ENCODE peak calls at places on chromosomes 7 and 10, in eight cellular contexts. I is dorsolateral prefrontal cortex, C is colonic mucosa, X is psoas muscle, O is stomach, N is coronary artery, V is transverse colon, H is breast epithelium. D is an unnamed sample.

GRCh38 chr10:52443419-52444388 is 129.6 kb downstream of the DKK1 start:
- DNase-seq in I (no peak), C (no peak), X (no peak), O (no peak), N (no peak), V (no peak), H (no peak), D (no peak)

GRCh38 chr7:67738958-67739357 is 742.3 kb downstream of the TYW1 start:
- DNase-seq in I (no peak), C (no peak), X (peak), O (no peak), N (no peak), V (no peak), H (peak), D (peak)

GRCh38 chr10:122618461-122619165 is 58.1 kb downstream of the DMBT1 start:
- DNase-seq in I (no peak), C (no peak), X (no peak), O (no peak), N (no peak), V (no peak), H (no peak), D (no peak)

GRCh38 chr10:18681971-18682403 is 22.8 kb downstream of the ARL5B start:
- DNase-seq in I (no peak), C (no peak), X (no peak), O (no peak), N (no peak), V (no peak), H (no peak), D (no peak)

GRCh38 chr7:1358376-1359050 is 100.8 kb downstream of the MICALL2 start:
- DNase-seq in I (no peak), C (no peak), X (no peak), O (no peak), N (no peak), V (no peak), H (no peak), D (no peak)

GRCh38 chr7:1344981-1345701 is 112.5 kb downstream of the UNCX start:
- DNase-seq in I (no peak), C (no peak), X (no peak), O (no peak), N (no peak), V (no peak), H (no peak), D (no peak)

GRCh38 chr7:42198974-42199668 is 37.9 kb downstream of the GLI3 start:
- DNase-seq in I (no peak), C (no peak), X (no peak), O (no peak), N (no peak), V (no peak), H (no peak), D (no peak)

GRCh38 chr7:98713411-98713810 is 96.3 kb downstream of the NPTX2 start:
- DNase-seq in I (no peak), C (no peak), X (no peak), O (no peak), N (no peak), V (no peak), H (no peak), D (no peak)

GRCh38 chr10:32929634-32930033 is 28.4 kb downstream of the ITGB1 start:
- DNase-seq in I (no peak), C (no peak), X (no peak), O (no peak), N (no peak), V (no peak), H (no peak), D (no peak)

GRCh38 chr10:123249894-123250293 is 95.7 kb downstream of the BUB3 start:
- DNase-seq in I (no peak), C (no peak), X (no peak), O (no peak), N (no peak), V (no peak), H (no peak), D (no peak)

GRCh38 chr7:98266840-98267239 is 14.6 kb upstream of the BRI3 start:
- DNase-seq in I (no peak), C (no peak), X (no peak), O (no peak), N (no peak), V (no peak), H (no peak), D (no peak)

GRCh38 chr10:58030208-58030607 is 237.5 kb downstream of the IPMK start:
- DNase-seq in I (no peak), C (no peak), X (no peak), O (no peak), N (no peak), V (no peak), H (no peak), D (no peak)

GRCh38 chr7:138904122-138904435 is 77.1 kb downstream of the KIAA1549 start:
- DNase-seq in I (no peak), C (no peak), X (no peak), O (no peak), N (no peak), V (no peak), H (no peak), D (no peak)

GRCh38 chr7:100545636-100546128 is 6.7 kb downstream of the AGFG2 start:
- DNase-seq in I (no peak), C (no peak), X (no peak), O (no peak), N (peak), V (peak), H (peak), D (peak)

GRCh38 chr10:1532636-1533035 is 204.7 kb downstream of the ADARB2 start:
- DNase-seq in I (no peak), C (no peak), X (no peak), O (no peak), N (no peak), V (no peak), H (no peak), D (no peak)

GRCh38 chr7:85021090-85021704 is 165.7 kb downstream of the SEMA3D start:
- DNase-seq in I (no peak), C (no peak), X (no peak), O (no peak), N (no peak), V (no peak), H (no peak), D (no peak)

GRCh38 chr7:50356212-50356944 is 51.9 kb downstream of the IKZF1 start:
- DNase-seq in I (no peak), C (no peak), X (peak), O (no peak), N (no peak), V (no peak), H (no peak), D (peak)

GRCh38 chr7:107687656-107688055 is 27.0 kb downstream of the SLC26A4 start:
- DNase-seq in I (no peak), C (no peak), X (no peak), O (no peak), N (no peak), V (no peak), H (no peak), D (no peak)

GRCh38 chr10:75101416-75102251 is 9.8 kb upstream of the SAMD8 start:
- DNase-seq in I (no peak), C (no peak), X (no peak), O (no peak), N (no peak), V (no peak), H (no peak), D (no peak)

GRCh38 chr7:24971333-24972165 is 8.4 kb downstream of the OSBPL3 start:
- DNase-seq in I (no peak), C (no peak), X (peak), O (no peak), N (no peak), V (no peak), H (peak), D (no peak)

GRCh38 chr10:118042827-118043242 is 3.9 kb downstream of the RAB11FIP2 start:
- DNase-seq in I (no peak), C (no peak), X (no peak), O (no peak), N (no peak), V (no peak), H (no peak), D (no peak)

GRCh38 chr10:55476129-55476528 is 675.1 kb upstream of the PCDH15 start:
- DNase-seq in I (no peak), C (no peak), X (no peak), O (no peak), N (no peak), V (no peak), H (no peak), D (no peak)

GRCh38 chr7:12152196-12152918 is 58.7 kb upstream of the TMEM106B start:
- DNase-seq in I (no peak), C (peak), X (no peak), O (no peak), N (no peak), V (no peak), H (no peak), D (no peak)

GRCh38 chr10:133100706-133101463 is 13.2 kb downstream of the ADGRA1 start:
- DNase-seq in I (peak), C (peak), X (no peak), O (peak), N (no peak), V (no peak), H (no peak), D (no peak)

GRCh38 chr10:84957427-84957826 is 629.0 kb downstream of the CCSER2 start:
- DNase-seq in I (no peak), C (no peak), X (no peak), O (no peak), N (no peak), V (no peak), H (no peak), D (no peak)

GRCh38 chr10:114077815-114078219 is 34.2 kb downstream of the ADRB1 start:
- DNase-seq in I (no peak), C (no peak), X (no peak), O (no peak), N (no peak), V (no peak), H (no peak), D (no peak)

GRCh38 chr10:114526497-114527238 is 122.4 kb upstream of the AFAP1L2 start:
- DNase-seq in I (peak), C (peak), X (peak), O (peak), N (peak), V (peak), H (peak), D (peak)

GRCh38 chr7:23544913-23545354 is 13.2 kb upstream of the TRA2A start:
- DNase-seq in I (no peak), C (no peak), X (no peak), O (no peak), N (no peak), V (no peak), H (no peak), D (no peak)

GRCh38 chr10:129531969-129532660 is 65.1 kb downstream of the MGMT start:
- DNase-seq in I (no peak), C (no peak), X (no peak), O (no peak), N (no peak), V (no peak), H (no peak), D (no peak)

GRCh38 chr7:55569797-55570196 is 2.5 kb downstream of the VOPP1 start:
- DNase-seq in I (no peak), C (no peak), X (no peak), O (no peak), N (no peak), V (no peak), H (no peak), D (no peak)

GRCh38 chr7:143401265-143401664 is 7.4 kb downstream of the EPHA1 start:
- DNase-seq in I (no peak), C (no peak), X (no peak), O (no peak), N (no peak), V (no peak), H (no peak), D (no peak)

GRCh38 chr7:39703143-39703542 is 79.8 kb downstream of the RALA start:
- DNase-seq in I (no peak), C (no peak), X (no peak), O (no peak), N (no peak), V (no peak), H (no peak), D (no peak)

GRCh38 chr7:41198502-41198901 is 504.4 kb downstream of the INHBA start:
- DNase-seq in I (no peak), C (no peak), X (no peak), O (no peak), N (no peak), V (no peak), H (no peak), D (no peak)

GRCh38 chr7:81956520-81956919 is 186.7 kb upstream of the HGF start:
- DNase-seq in I (no peak), C (no peak), X (no peak), O (no peak), N (no peak), V (no peak), H (no peak), D (no peak)

GRCh38 chr10:82319558-82319957 is 444.6 kb downstream of the NRG3 start:
- DNase-seq in I (no peak), C (no peak), X (no peak), O (no peak), N (no peak), V (no peak), H (no peak), D (no peak)

GRCh38 chr7:136687693-136688322 is 180.6 kb upstream of the CHRM2 start:
- DNase-seq in I (no peak), C (no peak), X (no peak), O (no peak), N (no peak), V (no peak), H (no peak), D (no peak)

GRCh38 chr10:103592186-103593021 is 98.9 kb downstream of the NEURL1 start:
- DNase-seq in I (peak), C (no peak), X (peak), O (peak), N (no peak), V (peak), H (no peak), D (no peak)

GRCh38 chr10:130660266-130660665 is 524.1 kb downstream of the GLRX3 start:
- DNase-seq in I (no peak), C (no peak), X (no peak), O (no peak), N (no peak), V (no peak), H (no peak), D (no peak)
- H3K27ac ChIP-seq in I (no peak), C (no peak), X (no peak), O (no peak), N (no peak), V (no peak), H (no peak), D (no peak)

DNA sequence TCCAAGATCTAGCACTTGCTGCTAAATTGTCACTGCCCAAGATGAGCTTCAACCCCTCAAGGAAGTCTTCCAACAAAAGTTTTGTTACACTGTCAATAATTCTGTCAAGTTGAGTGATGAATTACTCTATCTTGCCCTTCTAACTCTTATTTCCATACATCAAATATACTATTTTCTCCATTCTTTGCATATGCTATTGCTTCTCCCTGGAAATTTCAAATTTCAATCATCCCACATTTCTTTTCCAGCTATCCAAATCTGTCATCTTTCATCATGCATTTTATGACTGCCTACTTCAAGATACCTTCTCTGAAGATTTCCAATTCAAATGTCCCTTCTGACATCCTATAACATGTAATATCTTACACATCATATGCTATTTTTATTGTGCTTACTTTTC is 175.2 kb upstream of the KCND2 start:
- DNase-seq in I (no peak), C (no peak), X (no peak), O (no peak), N (no peak), V (no peak), H (no peak), D (no peak)
- H3K27ac ChIP-seq in I (no peak), C (no peak), X (no peak), O (no peak), N (no peak), V (no peak), H (no peak), D (no peak)

GRCh38 chr10:3944591-3944990 is 159.6 kb upstream of the KLF6 start:
- DNase-seq in I (no peak), C (no peak), X (no peak), O (no peak), N (no peak), V (no peak), H (no peak), D (no peak)

GRCh38 chr10:3948843-3949242 is 163.8 kb upstream of the KLF6 start:
- DNase-seq in I (no peak), C (no peak), X (peak), O (peak), N (no peak), V (peak), H (no peak), D (peak)

GRCh38 chr10:3945026-3945425 is 160.0 kb upstream of the KLF6 start:
- DNase-seq in I (no peak), C (no peak), X (no peak), O (no peak), N (no peak), V (no peak), H (no peak), D (no peak)

GRCh38 chr10:3943695-3944257 is 158.8 kb upstream of the KLF6 start:
- DNase-seq in I (no peak), C (no peak), X (no peak), O (no peak), N (no peak), V (no peak), H (no peak), D (no peak)

DNA sequence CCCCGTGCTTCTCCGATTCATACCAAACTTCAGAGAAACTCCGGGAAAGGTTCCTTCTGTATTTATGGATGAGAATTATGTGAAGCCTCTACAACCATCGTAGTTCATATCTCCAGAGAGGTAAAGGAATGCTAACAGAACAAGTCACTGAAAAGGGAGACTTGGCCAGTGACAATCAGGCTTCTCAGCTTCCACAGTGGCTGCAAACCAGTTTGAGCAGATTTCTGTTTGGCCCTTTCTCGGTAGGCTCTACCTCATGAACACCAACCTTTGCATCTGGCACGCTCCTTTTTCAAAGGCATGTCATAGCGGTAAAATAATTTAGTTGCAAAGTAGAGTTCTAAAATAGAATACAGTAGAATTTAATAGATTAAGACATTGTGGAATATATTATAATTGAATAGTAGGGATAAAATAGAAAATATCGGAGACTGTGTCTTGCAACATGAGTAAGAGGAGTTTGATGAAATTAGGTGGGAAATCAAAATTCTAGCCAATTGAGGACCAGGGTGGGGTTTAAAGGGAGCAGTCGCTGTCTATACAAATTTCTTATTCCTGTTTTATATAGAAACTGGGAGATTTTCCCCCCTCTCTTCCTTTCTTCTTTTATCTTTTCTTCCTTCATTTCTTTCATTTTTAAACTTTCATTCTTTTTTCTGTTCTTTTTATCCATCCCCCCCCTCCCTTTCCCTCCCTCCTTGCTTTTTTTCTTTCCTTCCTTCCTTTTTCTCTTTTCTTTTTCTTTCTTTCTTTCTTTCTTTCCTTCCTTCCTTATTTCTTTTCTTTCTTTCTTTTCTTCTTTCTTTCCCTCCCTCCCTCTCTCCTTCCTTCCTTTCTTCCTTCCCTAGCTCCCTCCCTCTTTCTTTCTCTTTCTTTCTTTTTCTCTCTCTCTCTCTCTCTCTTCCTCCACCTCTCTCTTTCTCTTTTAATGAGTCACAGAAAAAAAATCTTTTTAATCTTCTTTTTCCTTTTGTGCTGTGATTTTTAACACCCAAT is 161.5 kb upstream of the KLF6 start:
- DNase-seq in I (no peak), C (no peak), X (no peak), O (no peak), N (no peak), V (no peak), H (no peak), D (no peak)
- H3K27ac ChIP-seq in I (no peak), C (no peak), X (no peak), O (no peak), N (peak), V (peak), H (peak), D (no peak)

GRCh38 chr10:110885932-110886674 is 14.4 kb downstream of the PDCD4 start:
- DNase-seq in I (no peak), C (no peak), X (no peak), O (no peak), N (no peak), V (no peak), H (no peak), D (no peak)
- H3K27ac ChIP-seq in I (no peak), C (no peak), X (no peak), O (no peak), N (no peak), V (peak), H (peak), D (no peak)

DNA sequence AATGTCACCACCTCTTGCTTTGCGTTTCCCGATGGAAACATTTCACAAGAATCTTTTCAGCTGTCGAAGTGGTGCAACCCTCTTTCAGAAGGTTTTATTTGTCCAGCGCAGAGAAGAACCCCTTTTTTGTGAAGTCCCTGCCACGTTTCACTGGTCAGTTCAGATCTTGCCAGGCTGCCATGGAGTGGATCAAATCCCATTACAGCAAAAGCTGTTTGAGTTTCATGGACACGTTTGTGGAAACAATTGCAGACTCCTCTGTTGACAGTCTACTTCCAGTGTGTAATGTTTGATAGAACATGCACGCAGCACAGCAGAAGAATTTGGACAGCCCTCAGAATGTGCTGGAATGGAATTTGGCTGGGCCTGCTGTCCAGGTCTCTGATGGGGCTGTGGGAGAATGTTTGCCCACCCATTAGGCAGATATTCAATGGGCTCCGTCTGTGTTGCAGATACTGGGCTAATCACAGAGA is 143.2 kb downstream of the GRK5 start:
- DNase-seq in I (no peak), C (no peak), X (no peak), O (peak), N (no peak), V (no peak), H (no peak), D (no peak)
- H3K27ac ChIP-seq in I (no peak), C (no peak), X (no peak), O (peak), N (no peak), V (peak), H (no peak), D (no peak)

D was measured in adrenal gland.